ENCODE peak calls at places on chromosomes 6 and 20, in five cellular contexts. L is cardiac muscle cell, F is heart left ventricle, D is transverse colon, W is colonic mucosa. R is an unnamed sample. For H3K9me3, the result is how much of the 10 kb centered on the place peaks cover.

GRCh38 chr6:1244941-1245340 is 67.0 kb upstream of the FOXQ1 start:
- DNase-seq in F (no peak), D (no peak), W (no peak), L (no peak), R (no peak)

GRCh38 chr6:56849876-56850275 is 105.0 kb upstream of the BEND6 start:
- DNase-seq in D (no peak), F (no peak), W (no peak), L (no peak), R (no peak)

GRCh38 chr6:6688283-6688682 is 99.8 kb downstream of the LY86 start:
- DNase-seq in W (no peak), F (no peak), D (no peak), L (no peak), R (no peak)

GRCh38 chr20:18705490-18705889 is 108.1 kb upstream of the SCP2D1 start:
- DNase-seq in L (no peak), W (no peak), F (no peak), D (no peak), R (no peak)

GRCh38 chr20:57742506-57743180 is 32.8 kb upstream of the PMEPA1 start:
- DNase-seq in F (no peak), W (no peak), L (no peak), D (no peak), R (no peak)

GRCh38 chr6:49576618-49577017 is 26.1 kb downstream of the C6orf141 start:
- DNase-seq in D (no peak), W (no peak), L (no peak), F (no peak), R (no peak)

GRCh38 chr20:42219005-42219404 is 600.8 kb upstream of the CHD6 start:
- DNase-seq in F (no peak), W (no peak), D (no peak), L (no peak), R (no peak)

GRCh38 chr20:58839474-58839874 is 11.2 kb downstream of the GNAS-AS1 start:
- DNase-seq in L (peak), W (no peak), D (no peak), F (no peak), R (peak)

GRCh38 chr6:150987371-150987828 is 121.9 kb downstream of the MTHFD1L start:
- DNase-seq in F (no peak), W (no peak), L (no peak), D (no peak), R (no peak)

GRCh38 chr6:56714982-56715456 is 72.3 kb upstream of the DST start:
- DNase-seq in D (no peak), F (no peak), L (no peak), W (no peak), R (no peak)

GRCh38 chr6:151962246-151962846 is 154.9 kb downstream of the ESR1 start:
- DNase-seq in W (no peak), L (no peak), D (no peak), F (no peak), R (no peak)

GRCh38 chr6:113184291-113184690 is 672.9 kb upstream of the MARCKS start:
- DNase-seq in L (no peak), W (no peak), F (no peak), D (no peak), R (no peak)

GRCh38 chr6:168636147-168636982 is 195.4 kb downstream of the SMOC2 start:
- DNase-seq in F (no peak), W (no peak), L (no peak), D (no peak), R (no peak)

DNA sequence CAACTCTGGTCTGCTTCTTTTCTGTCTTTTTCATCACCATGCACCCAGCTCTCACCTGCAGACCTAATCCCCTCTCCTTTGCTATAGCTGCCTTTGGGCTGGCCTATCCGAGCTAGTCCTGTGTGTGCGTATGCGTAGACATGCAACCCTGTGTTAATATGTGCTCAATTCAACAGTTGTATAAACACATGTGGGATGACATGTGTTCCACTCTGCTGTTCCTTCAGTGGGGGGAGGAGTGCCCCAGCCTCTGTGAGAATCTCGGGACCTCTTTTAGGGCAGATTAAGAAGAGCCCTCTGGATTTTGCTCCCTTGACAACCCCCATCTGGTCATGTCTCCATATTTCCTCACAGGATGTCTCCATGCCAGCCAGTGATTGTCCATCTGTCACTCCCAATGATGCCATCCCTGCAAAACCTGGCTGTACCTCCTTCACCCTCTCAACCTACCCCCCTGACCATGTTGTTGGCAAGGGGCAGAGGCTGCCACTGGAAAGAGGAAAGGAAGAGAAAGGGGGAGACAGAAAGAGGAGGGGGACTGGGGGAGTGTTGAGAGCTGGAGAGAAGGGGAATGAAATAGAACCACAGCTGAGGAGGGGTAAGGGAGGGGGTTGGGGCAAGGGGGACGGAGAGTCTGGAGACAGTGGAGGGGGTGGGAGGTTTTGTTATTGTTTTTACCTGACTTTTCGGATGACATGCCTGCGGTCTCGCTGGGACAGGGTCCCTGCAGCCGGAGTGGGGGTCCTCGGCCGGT is 431 bp downstream of the PRRT1 start:
- DNase-seq in D (no peak), W (no peak), L (no peak), F (no peak), R (no peak)
- H3K4me3 ChIP-seq in D (peak), W (peak), L (no peak), F (peak), R (peak)

GRCh38 chr6:50815436-50816114 is 3.1 kb upstream of the TFAP2B start:
- DNase-seq in D (no peak), L (no peak), F (no peak), W (no peak), R (no peak)
- TF ChIP-seq CTCF in D (peak), L (peak), F (no peak), W (no peak), R (no peak)

DNA sequence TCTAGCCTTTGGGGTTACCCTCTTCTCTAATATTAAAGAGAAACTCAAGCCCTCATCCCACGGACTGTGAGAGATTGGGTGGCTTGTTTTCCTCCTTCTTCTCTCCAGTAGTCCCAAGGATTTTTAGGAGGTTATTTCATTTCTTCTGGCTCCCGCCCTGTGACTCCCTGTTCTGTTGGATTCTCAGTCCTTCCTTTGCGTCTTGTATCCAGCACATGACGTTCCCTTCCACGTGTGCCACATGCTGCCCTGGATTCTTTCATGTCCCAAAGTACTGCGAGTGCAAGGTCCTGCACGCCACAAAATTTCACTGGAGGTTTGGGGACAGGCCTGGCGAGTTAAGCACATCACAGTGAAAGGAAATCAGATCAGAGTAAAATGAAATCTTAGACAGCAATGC is 213.4 kb downstream of the PACRG start:
- DNase-seq in L (no peak), F (no peak), D (no peak), W (no peak), R (no peak)
- H3K9me3 ChIP-seq in L (under half), F (under half), D (under half), W (under half), R (under half)

GRCh38 chr6:27129095-27129815 is 118.2 kb upstream of the PRSS16 start:
- DNase-seq in D (no peak), F (no peak), W (no peak), L (no peak), R (no peak)

GRCh38 chr6:27128796-27129094 is 118.8 kb upstream of the PRSS16 start:
- DNase-seq in F (no peak), W (no peak), D (no peak), L (no peak), R (no peak)

GRCh38 chr6:27129917-27130316 is 117.6 kb upstream of the PRSS16 start:
- DNase-seq in F (no peak), W (no peak), L (no peak), D (no peak), R (no peak)

GRCh38 chr6:27126815-27127537 is 120.5 kb upstream of the PRSS16 start:
- DNase-seq in L (peak), D (peak), W (peak), F (peak), R (peak)

DNA sequence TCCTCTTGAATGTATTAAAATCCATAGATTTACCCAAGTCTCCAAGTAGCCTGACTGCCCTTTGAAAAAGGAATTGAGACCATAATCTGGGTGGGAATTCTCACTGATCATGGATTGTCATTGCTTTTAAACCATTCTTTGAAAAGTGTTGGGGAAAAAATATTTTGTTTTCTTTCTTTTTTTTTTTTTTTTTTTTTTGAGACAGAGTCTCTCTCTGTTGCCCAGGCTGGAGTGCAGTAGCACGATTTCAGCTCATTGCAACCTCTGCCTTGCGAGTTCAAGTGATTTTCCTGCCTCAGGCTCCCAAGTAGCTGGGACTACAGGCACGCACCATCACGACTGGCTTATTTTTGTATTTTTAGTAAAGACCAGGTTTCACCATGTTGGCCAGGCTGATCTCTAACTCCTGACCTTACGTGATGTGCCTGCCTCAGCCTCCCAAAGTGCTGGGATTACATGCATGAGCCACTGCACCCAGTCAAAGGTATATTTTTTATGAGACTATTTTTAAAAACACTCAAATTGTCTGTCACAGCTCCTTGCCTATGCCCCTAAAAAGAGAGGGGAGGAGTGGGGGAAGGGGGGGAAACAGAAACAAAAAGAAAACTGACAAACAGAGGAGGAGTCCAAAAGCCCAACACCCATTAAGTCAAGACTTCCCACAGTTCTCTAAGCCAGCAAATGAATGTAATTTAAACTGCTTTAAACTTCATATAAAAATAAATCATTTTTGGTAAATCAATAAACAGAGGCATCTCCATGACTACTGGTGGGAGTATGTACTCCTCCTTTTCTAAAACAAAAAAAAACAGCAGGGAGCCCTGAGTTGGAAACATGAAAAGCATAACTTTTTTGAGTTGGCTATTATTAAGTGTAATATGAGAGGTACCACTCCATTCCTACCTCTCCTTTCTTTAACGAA is 119.4 kb upstream of the PRSS16 start:
- DNase-seq in D (no peak), W (no peak), F (no peak), L (no peak), R (no peak)
- H3K4me3 ChIP-seq in D (no peak), W (no peak), F (no peak), L (no peak), R (no peak)

GRCh38 chr6:30717129-30717844 is at the start of gene MDC1:
- DNase-seq in W (peak), D (peak), L (peak), F (peak), R (peak)
- TF ChIP-seq CTCF in W (no peak), D (peak), L (peak), F (no peak), R (peak)

GRCh38 chr6:32114853-32115252 is 5.7 kb upstream of the TNXB start:
- DNase-seq in W (no peak), D (no peak), F (no peak), L (no peak), R (no peak)

GRCh38 chr6:32118782-32119628 is 9.0 kb downstream of the ATF6B start:
- DNase-seq in D (peak), F (peak), W (peak), L (peak), R (peak)

GRCh38 chr6:32115623-32116022 is 6.5 kb upstream of the TNXB start:
- DNase-seq in F (no peak), W (no peak), D (no peak), L (no peak), R (no peak)

GRCh38 chr6:32117461-32117860 is 8.3 kb upstream of the TNXB start:
- DNase-seq in L (no peak), W (no peak), D (no peak), F (no peak), R (no peak)

GRCh38 chr6:32116674-32117073 is 7.5 kb upstream of the TNXB start:
- DNase-seq in D (no peak), L (peak), F (no peak), W (no peak), R (no peak)
- H3K9me3 ChIP-seq in D (under half), L (under half), F (under half), W (under half), R (under half)

GRCh38 chr20:37946946-37947345 is 44.0 kb downstream of the VSTM2L start:
- DNase-seq in W (peak), L (no peak), D (no peak), F (no peak), R (no peak)
- H3K4me3 ChIP-seq in W (no peak), L (no peak), D (no peak), F (no peak), R (no peak)

DNA sequence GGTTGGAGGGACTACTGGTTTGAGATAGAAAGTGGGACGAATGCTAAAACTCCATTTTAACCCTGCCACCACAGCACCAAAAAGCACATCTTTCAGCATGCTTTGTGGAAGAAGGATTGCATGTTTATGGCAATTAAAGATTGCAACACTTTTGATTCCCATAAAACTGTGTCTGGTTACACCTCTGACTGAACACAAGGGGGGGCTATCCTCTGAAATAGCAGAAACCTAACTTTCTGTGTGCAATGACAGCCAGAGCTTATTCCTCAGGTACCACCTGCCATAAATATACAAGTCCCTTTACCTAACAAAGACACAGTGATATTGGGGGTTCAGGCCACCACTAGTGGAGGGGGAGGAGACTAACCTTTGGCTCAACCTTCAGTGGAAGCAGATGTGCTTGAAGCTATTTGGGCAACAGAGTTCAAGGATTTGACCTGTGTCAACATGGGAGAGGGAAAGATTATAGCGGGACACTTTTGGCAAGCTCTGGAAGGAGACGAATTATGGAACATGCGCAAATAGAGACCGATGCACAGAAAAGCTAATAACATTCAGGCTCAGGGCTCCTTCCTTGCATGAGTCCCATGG is 9.6 kb upstream of the PLG start:
- DNase-seq in W (no peak), L (no peak), D (no peak), F (no peak), R (no peak)
- TF ChIP-seq CTCF in W (no peak), L (no peak), D (no peak), F (no peak), R (no peak)

DNA sequence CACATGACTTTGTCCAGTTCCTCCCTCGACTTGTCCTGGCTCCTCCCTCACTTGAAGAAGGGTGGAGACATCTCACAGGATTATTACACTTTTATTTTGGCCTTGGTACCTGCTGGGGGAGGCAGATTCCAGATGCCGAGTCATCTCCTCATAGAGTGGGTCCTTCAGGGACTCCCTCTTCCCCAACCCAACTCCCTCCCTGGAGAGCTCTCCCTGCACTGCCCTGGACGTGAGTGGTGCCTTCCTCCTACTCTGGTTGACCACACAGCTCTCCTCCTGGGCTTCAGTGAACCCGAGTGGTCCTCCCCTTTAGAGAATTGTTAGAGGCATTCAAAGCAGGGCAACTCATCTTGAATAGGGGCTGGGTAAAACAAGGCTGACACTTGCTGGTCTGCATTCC is 40.9 kb upstream of the MC3R start:
- DNase-seq in F (no peak), W (no peak), L (no peak), D (no peak), R (no peak)
- H3K9me3 ChIP-seq in F (under half), W (under half), L (under half), D (under half), R (under half)

R was measured in heart right ventricle.